ENCODE peak calls at places on chromosomes 12 and 14, in five cellular contexts. V, M, X, C and P are unnamed samples.
A peak's percentile ranks its signal among the peaks of the same experiment; 100 is the strongest.

GRCh38 chr14:32230695-32231280 is 27.7 kb upstream of the RNU6-8 start:
- DNase-seq in V (no peak), M (no peak), X (no peak), C (no peak), P (no peak)

GRCh38 chr12:54033980-54034783 is 1.3 kb downstream of the HOXC5 start:
- DNase-seq in V (no peak), M (no peak), X (no peak), C (no peak), P (peak; percentile 50)

GRCh38 chr12:64900540-64900939 is 76.1 kb downstream of the TBC1D30 start:
- DNase-seq in V (no peak), M (no peak), X (no peak), C (no peak), P (no peak)

GRCh38 chr12:51382173-51382572 is 9.0 kb downstream of the GALNT6 start:
- DNase-seq in V (no peak), M (no peak), X (no peak), C (no peak), P (no peak)

GRCh38 chr12:124939428-124940142 is 25.1 kb upstream of the UBC start:
- DNase-seq in V (peak; percentile 90), M (peak; percentile 72), X (peak; percentile 91), C (peak; percentile 82), P (peak; percentile 95)

GRCh38 chr14:59836116-59836515 is 34.5 kb downstream of the RTN1 start:
- DNase-seq in V (no peak), M (no peak), X (no peak), C (no peak), P (no peak)

GRCh38 chr14:63273717-63274673 is 44.7 kb downstream of the GPHB5 start:
- DNase-seq in V (no peak), M (no peak), X (no peak), C (no peak), P (no peak)

GRCh38 chr14:81927069-81927468 is 393.4 kb upstream of the SEL1L start:
- DNase-seq in V (no peak), M (peak; percentile 14), X (no peak), C (no peak), P (no peak)

GRCh38 chr12:12985817-12986408 is 14.2 kb downstream of the HEBP1 start:
- DNase-seq in V (peak; percentile 48), M (no peak), X (no peak), C (no peak), P (peak; percentile 59)

GRCh38 chr12:108815875-108816594 is 41.3 kb downstream of the SSH1 start:
- DNase-seq in V (no peak), M (no peak), X (no peak), C (no peak), P (no peak)

GRCh38 chr14:99774526-99775307 is 18.5 kb upstream of the EML1 start:
- DNase-seq in V (peak; percentile 59), M (no peak), X (no peak), C (no peak), P (no peak)

GRCh38 chr14:30312214-30312613 is 246.7 kb upstream of the G2E3 start:
- DNase-seq in V (no peak), M (no peak), X (no peak), C (no peak), P (no peak)

GRCh38 chr12:124453419-124454351 is 113.7 kb downstream of the NCOR2 start:
- DNase-seq in V (peak; percentile 80), M (peak; percentile 74), X (peak; percentile 74), C (peak; percentile 90), P (no peak)

GRCh38 chr12:116461060-116461459 is 98.1 kb upstream of the MAP1LC3B2 start:
- DNase-seq in V (no peak), M (no peak), X (no peak), C (no peak), P (no peak)

GRCh38 chr12:79665488-79665887 is 25.3 kb downstream of the PAWR start:
- DNase-seq in V (no peak), M (no peak), X (no peak), C (no peak), P (no peak)

GRCh38 chr14:39169541-39169900 is 612 bp downstream of the TRAPPC6B start:
- DNase-seq in V (no peak), M (no peak), X (no peak), C (no peak), P (no peak)

GRCh38 chr12:108338915-108339657 is at the start of gene CMKLR1:
- DNase-seq in V (peak; percentile 32), M (no peak), X (no peak), C (peak; percentile 71), P (no peak)

DNA sequence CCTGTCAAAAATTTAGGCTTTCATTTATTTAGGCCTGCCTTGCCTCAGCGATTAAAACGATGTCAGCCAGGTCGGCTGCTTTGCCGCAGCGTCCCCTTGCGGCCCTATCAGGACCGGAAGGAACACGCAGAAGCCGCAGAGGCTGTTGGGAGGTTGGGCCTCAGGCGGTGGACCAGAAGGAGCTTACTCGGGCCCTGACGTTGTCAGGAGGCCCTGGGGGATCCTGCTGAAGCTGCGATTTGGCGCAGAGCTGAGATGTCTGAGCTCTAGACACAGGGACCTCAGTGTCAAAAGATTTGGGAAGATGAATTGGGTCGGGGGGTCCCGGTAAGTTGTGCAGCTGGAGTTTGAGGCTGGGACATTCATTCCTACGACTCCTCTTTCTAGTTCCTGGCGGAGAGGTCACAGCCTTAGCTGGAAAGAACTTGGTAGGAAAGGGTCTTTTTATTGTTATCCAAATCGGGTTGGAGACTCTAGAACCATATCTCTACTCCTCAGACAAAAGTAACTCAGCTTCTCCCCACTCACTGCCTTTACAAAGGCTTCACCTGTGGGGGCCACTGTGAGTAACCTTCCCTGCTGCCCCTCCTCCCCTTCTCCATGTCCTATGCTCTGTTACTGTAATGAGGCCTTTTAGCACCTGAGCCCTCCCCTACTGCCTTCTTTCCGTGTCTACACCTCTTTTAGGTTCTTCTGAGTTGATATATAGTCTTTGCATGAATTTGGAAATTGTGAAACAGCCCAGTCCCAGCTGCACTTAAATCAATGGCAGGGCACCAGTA is 6.6 kb upstream of the ABCD2 start:
- DNase-seq in V (no peak), M (no peak), X (no peak), C (no peak), P (no peak)
- H3K4me3 ChIP-seq in V (no peak overlapping the region), M (no peak overlapping the region), X (no peak overlapping the region), C (no peak overlapping the region), P (no peak overlapping the region)

DNA sequence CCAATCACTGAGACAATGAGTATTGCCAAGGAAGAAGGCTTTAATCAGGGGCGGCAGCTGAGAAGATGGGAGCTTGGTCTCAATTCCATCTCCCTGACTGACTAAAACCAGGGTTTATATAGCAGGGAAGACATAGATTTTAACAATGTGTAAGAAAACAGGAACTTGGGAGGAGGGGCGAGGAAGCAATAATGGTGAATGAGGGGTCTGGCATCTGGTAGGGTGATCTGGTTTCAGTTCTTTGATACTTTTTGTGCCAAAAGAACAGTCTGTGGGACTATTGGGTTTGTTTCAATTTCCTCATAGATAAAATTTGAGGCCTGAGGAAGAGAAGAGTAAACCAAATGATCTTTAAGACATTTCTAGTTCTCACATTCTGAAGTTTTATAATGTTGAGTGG is 49.2 kb downstream of the FUT8 start:
- DNase-seq in V (no peak), M (no peak), X (peak; percentile 25), C (no peak), P (no peak)
- TF ChIP-seq CTCF in V (no peak), M (no peak), X (no peak), C (no peak), P (no peak)

DNA sequence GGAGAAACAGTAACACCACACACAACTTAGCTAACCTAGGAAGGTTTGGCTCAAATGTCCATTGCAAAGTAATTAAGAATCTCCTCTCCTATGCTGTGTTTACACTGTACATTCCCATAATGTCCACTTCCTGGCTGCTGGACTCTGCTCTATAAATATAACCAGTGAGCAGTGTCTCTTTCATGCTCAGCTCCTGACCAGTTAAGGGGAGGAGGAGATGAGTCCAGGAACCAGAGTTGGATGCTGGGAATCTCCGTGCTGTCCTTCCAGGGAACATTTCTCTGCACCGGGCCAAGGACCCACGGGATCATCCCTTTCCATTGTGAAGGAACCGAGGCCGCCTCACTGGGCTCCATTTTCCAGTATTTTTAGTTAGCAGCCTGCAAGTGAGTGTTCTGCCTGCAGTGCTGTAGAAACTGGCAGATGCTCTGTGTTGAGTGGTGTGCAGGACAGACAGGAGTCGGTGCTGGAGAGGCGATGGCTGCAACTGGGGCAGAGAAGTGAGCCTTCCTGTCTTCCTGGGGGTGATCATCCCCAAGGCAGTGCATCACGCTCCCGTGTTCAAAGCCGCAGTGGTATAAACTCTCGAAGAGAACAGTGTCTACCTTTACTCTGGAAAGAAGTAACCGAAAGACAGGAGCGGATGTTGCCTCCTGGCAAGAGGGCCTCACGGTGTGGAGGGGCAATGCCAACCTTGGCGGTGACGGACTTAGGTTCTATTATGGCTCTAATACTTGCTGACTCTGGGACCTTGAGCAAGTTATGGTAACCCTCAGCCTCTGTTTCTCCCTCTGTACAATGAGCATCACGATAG is 195.5 kb downstream of the CACNA1C start:
- DNase-seq in V (peak; percentile 23), M (no peak), X (no peak), C (no peak), P (peak; percentile 14)
- H3K4me1 ChIP-seq in V (peaks cover 4% of the 10 kb centered on the region), M (peaks cover 24% of the 10 kb centered on the region), X (peaks cover 98% of the 10 kb centered on the region), C (peaks cover 14% of the 10 kb centered on the region), P (no peaks in the 10 kb centered on the region)

DNA sequence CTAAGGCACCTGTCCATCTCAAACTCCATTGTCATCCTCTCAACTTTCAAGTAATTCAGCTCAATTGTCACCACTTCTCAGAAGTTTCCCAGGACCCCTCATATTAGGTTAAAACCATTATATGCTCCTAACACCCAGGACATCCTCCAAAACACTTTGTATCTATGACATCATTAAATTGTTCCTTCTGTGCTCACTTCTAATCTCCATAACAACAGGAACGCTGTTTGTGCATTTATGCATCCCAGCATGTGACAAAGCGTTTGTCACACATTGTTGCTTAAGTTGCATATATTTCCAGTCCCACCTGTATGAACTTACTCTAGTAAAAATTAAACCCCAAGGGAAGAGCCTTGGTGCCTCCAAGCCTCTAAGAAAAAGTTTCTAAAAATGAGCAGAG is 133.9 kb downstream of the TBX5 start:
- DNase-seq in V (no peak), M (no peak), X (no peak), C (no peak), P (no peak)
- H3K4me3 ChIP-seq in V (no peak overlapping the region), M (no peak overlapping the region), X (no peak overlapping the region), C (no peak overlapping the region), P (no peak overlapping the region)

GRCh38 chr12:96359328-96359727 is 40.9 kb downstream of the CDK17 start:
- DNase-seq in V (no peak), M (no peak), X (no peak), C (no peak), P (no peak)
- TF ChIP-seq CTCF in V (no peak), M (no peak), X (no peak), C (no peak), P (no peak)

GRCh38 chr14:61491224-61491623 is 169.8 kb downstream of the PRKCH start:
- DNase-seq in V (no peak), M (no peak), X (no peak), C (no peak), P (no peak)

GRCh38 chr14:61493239-61493638 is 171.9 kb downstream of the PRKCH start:
- DNase-seq in V (no peak), M (no peak), X (no peak), C (no peak), P (no peak)

GRCh38 chr14:61491876-61492440 is 170.6 kb downstream of the PRKCH start:
- DNase-seq in V (no peak), M (no peak), X (no peak), C (peak; percentile 51), P (no peak)

GRCh38 chr14:61493996-61494395 is 172.6 kb downstream of the PRKCH start:
- DNase-seq in V (no peak), M (no peak), X (no peak), C (no peak), P (no peak)

GRCh38 chr14:61492474-61492873 is 171.1 kb downstream of the PRKCH start:
- DNase-seq in V (no peak), M (no peak), X (peak; percentile 58), C (no peak), P (no peak)
- H3K4me1 ChIP-seq in V (no peaks in the 10 kb centered on the region), M (no peaks in the 10 kb centered on the region), X (peaks cover 45% of the 10 kb centered on the region), C (peaks cover 6% of the 10 kb centered on the region), P (peaks cover 47% of the 10 kb centered on the region)